ENCODE peak calls at places on chromosomes 12 and 14, in four cellular contexts. One of them, this sample, is unnamed.

GRCh38 chr14:31419179-31420012 is 954 bp downstream of the HEATR5A start:
- DNase-seq in HEK293T: no peak
- DNase-seq in K562: no peak
- DNase-seq in GM12878: no peak
- DNase-seq in this sample: no peak

GRCh38 chr12:47943492-47944359 is 19.7 kb upstream of the TMEM106C start:
- DNase-seq in HEK293T: no peak
- DNase-seq in K562: no peak
- DNase-seq in GM12878: no peak
- DNase-seq in this sample: peak

GRCh38 chr12:12726543-12727093 is 9.4 kb downstream of the CDKN1B start:
- DNase-seq in HEK293T: no peak
- DNase-seq in K562: peak
- DNase-seq in GM12878: no peak
- DNase-seq in this sample: no peak

GRCh38 chr14:80213602-80214001 is 2.3 kb upstream of the DIO2 start:
- DNase-seq in HEK293T: peak
- DNase-seq in GM12878: no peak
- DNase-seq in K562: no peak
- DNase-seq in this sample: peak

GRCh38 chr12:62618948-62619347 is 152.3 kb downstream of the MON2 start:
- DNase-seq in GM12878: no peak
- DNase-seq in K562: no peak
- DNase-seq in HEK293T: no peak
- DNase-seq in this sample: no peak

GRCh38 chr12:34392741-34393085 is 370.4 kb downstream of the ALG10 start:
- DNase-seq in GM12878: no peak
- DNase-seq in K562: no peak
- DNase-seq in HEK293T: no peak
- DNase-seq in this sample: no peak

GRCh38 chr14:35897616-35898111 is 71.5 kb downstream of the BRMS1L start:
- DNase-seq in K562: no peak
- DNase-seq in HEK293T: no peak
- DNase-seq in GM12878: no peak
- DNase-seq in this sample: peak

GRCh38 chr12:60522684-60523083 is 926.9 kb downstream of the SLC16A7 start:
- DNase-seq in K562: no peak
- DNase-seq in GM12878: no peak
- DNase-seq in HEK293T: no peak
- DNase-seq in this sample: no peak

GRCh38 chr14:26984318-26985177 is 386.7 kb upstream of the NOVA1 start:
- DNase-seq in GM12878: no peak
- DNase-seq in HEK293T: peak
- DNase-seq in K562: peak
- DNase-seq in this sample: peak

GRCh38 chr14:77104393-77104792 is 6.3 kb downstream of the CIPC start:
- DNase-seq in HEK293T: no peak
- DNase-seq in GM12878: no peak
- DNase-seq in K562: no peak
- DNase-seq in this sample: no peak
- TF ChIP-seq TARDBP in HEK293T: no peak
- TF ChIP-seq TARDBP in GM12878: no peak
- TF ChIP-seq TARDBP in K562: no peak
- TF ChIP-seq TARDBP in this sample: no peak

DNA sequence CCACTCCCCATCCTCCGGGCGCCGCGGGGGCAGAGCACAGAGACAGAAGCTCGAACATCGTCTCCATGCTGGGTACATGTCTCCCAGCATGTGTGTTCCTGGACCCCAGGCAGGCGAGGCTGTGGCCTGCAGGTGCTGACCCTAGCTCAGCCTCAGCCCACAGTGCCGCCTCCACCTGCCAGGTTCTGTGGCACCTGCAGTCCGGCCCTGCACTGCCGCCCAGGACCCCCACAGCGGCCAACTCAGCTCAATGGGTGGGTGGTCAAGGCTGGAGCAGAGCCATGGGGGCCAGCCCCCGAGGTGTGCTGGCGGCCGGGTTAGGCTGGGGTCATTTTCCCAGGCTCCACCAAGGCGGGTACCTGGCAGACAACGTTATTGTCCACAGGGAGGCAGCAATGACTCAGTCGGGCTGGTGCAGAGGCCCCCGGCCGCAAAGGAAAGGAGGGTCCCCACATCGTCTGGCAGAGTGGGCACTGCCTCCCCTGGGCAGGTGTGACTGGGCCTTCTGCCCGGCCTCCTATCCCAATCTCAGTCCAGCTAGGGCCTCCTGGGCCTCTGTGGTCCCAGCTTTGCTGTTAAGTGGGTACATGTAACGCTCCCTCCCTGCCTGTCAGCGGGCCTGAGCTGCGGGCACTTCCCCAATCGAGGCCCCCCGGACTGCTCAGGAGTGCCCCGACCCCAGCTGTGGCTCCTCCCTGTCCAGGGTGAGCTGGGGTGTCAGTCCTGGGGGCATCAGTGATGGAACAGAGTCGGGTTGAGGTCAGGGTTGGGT is 20.2 kb upstream of the NUDT14 start:
- DNase-seq in GM12878: no peak
- DNase-seq in K562: no peak
- DNase-seq in HEK293T: no peak
- DNase-seq in this sample: no peak
- TF ChIP-seq TARDBP in GM12878: no peak
- TF ChIP-seq TARDBP in K562: no peak
- TF ChIP-seq TARDBP in HEK293T: no peak
- TF ChIP-seq TARDBP in this sample: no peak

DNA sequence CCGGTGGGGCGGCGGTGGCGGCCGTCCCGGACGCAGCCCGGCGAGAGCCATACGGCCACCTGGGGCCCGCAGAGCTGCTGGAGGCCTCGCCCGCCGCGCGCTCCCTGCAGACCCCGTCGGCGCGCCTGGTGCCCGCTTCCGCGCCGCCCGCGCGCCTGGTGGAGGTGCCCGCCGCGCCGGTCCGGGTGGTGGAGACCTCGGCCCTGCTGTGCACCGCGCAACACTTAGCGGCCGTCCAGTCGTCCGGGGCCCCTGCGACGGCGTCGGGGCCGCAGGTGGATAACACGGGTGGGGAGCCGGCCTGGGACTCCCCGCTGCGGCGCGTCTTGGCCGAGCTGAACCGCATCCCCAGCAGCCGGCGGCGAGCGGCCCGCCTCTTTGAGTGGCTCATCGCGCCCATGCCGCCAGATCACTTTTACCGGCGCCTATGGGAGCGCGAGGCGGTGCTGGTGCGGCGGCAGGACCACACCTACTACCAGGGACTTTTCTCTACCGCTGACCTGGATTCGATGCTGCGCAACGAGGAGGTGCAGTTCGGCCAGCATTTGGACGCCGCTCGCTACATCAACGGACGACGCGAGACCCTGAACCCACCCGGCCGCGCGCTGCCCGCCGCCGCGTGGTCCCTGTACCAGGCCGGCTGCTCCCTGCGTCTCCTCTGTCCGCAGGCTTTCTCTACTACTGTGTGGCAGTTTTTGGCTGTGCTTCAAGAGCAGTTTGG is 683 bp downstream of the RIOX1 start:
- DNase-seq in K562: peak
- DNase-seq in HEK293T: no peak
- DNase-seq in GM12878: no peak
- DNase-seq in this sample: peak
- TF ChIP-seq TARDBP in K562: no peak
- TF ChIP-seq TARDBP in HEK293T: no peak
- TF ChIP-seq TARDBP in GM12878: no peak
- TF ChIP-seq TARDBP in this sample: no peak

GRCh38 chr12:89793946-89794345 is 85.3 kb upstream of the ATP2B1 start:
- DNase-seq in GM12878: no peak
- DNase-seq in K562: no peak
- DNase-seq in HEK293T: no peak
- DNase-seq in this sample: no peak

GRCh38 chr12:89786177-89786810 is 77.7 kb upstream of the ATP2B1 start:
- DNase-seq in GM12878: no peak
- DNase-seq in K562: no peak
- DNase-seq in HEK293T: no peak
- DNase-seq in this sample: no peak

GRCh38 chr12:89791286-89791685 is 82.6 kb upstream of the ATP2B1 start:
- DNase-seq in HEK293T: no peak
- DNase-seq in GM12878: no peak
- DNase-seq in K562: no peak
- DNase-seq in this sample: no peak

GRCh38 chr12:89789862-89790261 is 81.2 kb upstream of the ATP2B1 start:
- DNase-seq in K562: no peak
- DNase-seq in HEK293T: no peak
- DNase-seq in GM12878: peak
- DNase-seq in this sample: no peak
- TF ChIP-seq TARDBP in K562: no peak
- TF ChIP-seq TARDBP in HEK293T: no peak
- TF ChIP-seq TARDBP in GM12878: no peak
- TF ChIP-seq TARDBP in this sample: no peak

GRCh38 chr12:81727387-81727786 is 31.8 kb downstream of the PPFIA2 start:
- DNase-seq in GM12878: no peak
- DNase-seq in HEK293T: no peak
- DNase-seq in K562: no peak
- DNase-seq in this sample: no peak
- TF ChIP-seq TARDBP in GM12878: no peak
- TF ChIP-seq TARDBP in HEK293T: no peak
- TF ChIP-seq TARDBP in K562: no peak
- TF ChIP-seq TARDBP in this sample: no peak

DNA sequence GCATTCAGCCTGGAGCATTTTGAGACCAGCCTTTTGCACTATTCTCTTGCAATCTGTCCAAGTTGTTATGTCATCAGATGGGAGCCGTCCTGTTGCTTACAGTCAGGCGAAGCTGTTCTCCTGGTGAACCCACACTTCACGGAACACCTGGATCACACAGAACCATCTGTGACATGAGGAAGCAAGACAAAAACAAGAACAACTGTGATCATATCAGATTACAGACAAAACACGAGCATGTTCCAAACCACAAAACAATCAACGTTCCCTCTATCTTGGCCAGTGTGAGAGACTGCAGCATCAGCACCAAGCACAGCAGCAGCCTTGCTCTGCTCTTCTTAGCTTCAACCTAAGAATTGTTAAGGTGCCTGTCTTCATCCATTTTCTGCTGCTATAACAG is 180.5 kb upstream of the SFSWAP start:
- DNase-seq in HEK293T: no peak
- DNase-seq in GM12878: no peak
- DNase-seq in K562: no peak
- DNase-seq in this sample: no peak
- TF ChIP-seq TARDBP in HEK293T: no peak
- TF ChIP-seq TARDBP in GM12878: no peak
- TF ChIP-seq TARDBP in K562: no peak
- TF ChIP-seq TARDBP in this sample: no peak

GRCh38 chr12:99709619-99710018 is 62.1 kb downstream of the GARIN6 start:
- DNase-seq in HEK293T: no peak
- DNase-seq in GM12878: no peak
- DNase-seq in K562: no peak
- DNase-seq in this sample: no peak

GRCh38 chr12:99712281-99712680 is 64.7 kb downstream of the GARIN6 start:
- DNase-seq in K562: no peak
- DNase-seq in GM12878: no peak
- DNase-seq in HEK293T: no peak
- DNase-seq in this sample: no peak

GRCh38 chr12:99709116-99709515 is 61.6 kb downstream of the GARIN6 start:
- DNase-seq in K562: no peak
- DNase-seq in GM12878: no peak
- DNase-seq in HEK293T: no peak
- DNase-seq in this sample: no peak

GRCh38 chr12:99713946-99714520 is 66.5 kb downstream of the GARIN6 start:
- DNase-seq in HEK293T: no peak
- DNase-seq in GM12878: no peak
- DNase-seq in K562: no peak
- DNase-seq in this sample: no peak

DNA sequence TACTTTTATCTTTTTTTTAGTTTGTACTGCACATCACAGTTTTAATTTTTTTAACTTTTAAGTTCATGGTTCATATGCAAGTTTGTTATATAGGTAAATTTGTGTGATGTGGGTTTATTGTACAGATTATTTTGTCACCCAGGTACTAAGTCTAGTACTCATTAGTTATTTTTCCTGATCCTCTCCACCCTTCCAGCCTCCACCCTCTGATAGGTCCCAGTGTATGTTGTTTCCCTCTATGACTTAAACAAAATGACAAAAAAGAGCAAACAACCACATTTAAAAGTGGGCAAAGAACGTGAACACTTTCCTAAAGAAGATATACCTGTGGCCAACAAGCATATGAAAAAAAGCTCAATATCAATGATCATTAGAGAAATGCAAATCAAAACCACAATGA is 63.7 kb downstream of the GARIN6 start:
- DNase-seq in GM12878: no peak
- DNase-seq in HEK293T: no peak
- DNase-seq in K562: no peak
- DNase-seq in this sample: no peak
- TF ChIP-seq TARDBP in GM12878: no peak
- TF ChIP-seq TARDBP in HEK293T: no peak
- TF ChIP-seq TARDBP in K562: no peak
- TF ChIP-seq TARDBP in this sample: no peak

DNA sequence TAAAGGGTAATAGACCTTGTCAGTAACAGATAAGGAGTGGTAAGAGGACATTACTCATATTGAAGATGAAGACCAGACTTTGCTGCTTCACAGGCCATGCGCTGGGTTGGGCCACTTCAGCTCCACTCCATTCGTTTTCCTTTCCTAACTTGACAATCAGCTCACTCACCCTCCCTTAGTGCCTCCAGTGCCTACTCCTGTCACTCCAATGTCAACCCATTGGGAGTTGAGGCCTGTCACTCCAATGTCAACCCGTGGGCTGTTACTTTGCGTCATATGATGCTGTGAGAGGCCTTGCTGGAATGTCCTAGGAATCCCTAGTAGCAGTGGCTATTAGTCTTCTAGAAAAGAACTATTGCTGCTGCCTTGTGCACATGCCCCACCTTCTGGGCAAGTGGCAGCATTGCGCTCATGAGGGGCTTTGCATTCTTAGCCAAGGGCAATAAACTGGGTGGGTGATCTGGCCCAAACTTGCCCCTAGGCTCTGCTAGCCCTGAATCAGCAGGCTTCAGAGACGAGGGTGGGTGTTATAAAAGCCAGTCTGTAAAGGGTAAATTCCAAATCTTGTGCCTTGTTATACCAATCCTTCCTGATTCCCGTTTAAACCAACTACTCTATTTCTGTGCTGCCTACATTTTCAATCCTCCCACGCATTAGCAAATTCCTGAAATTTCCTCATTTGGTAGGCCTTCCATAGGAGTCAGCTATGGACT is 36.1 kb downstream of the BAZ2A start:
- DNase-seq in GM12878: no peak
- DNase-seq in K562: peak
- DNase-seq in HEK293T: peak
- DNase-seq in this sample: peak
- TF ChIP-seq TARDBP in GM12878: no peak
- TF ChIP-seq TARDBP in K562: no peak
- TF ChIP-seq TARDBP in HEK293T: no peak
- TF ChIP-seq TARDBP in this sample: no peak

DNA sequence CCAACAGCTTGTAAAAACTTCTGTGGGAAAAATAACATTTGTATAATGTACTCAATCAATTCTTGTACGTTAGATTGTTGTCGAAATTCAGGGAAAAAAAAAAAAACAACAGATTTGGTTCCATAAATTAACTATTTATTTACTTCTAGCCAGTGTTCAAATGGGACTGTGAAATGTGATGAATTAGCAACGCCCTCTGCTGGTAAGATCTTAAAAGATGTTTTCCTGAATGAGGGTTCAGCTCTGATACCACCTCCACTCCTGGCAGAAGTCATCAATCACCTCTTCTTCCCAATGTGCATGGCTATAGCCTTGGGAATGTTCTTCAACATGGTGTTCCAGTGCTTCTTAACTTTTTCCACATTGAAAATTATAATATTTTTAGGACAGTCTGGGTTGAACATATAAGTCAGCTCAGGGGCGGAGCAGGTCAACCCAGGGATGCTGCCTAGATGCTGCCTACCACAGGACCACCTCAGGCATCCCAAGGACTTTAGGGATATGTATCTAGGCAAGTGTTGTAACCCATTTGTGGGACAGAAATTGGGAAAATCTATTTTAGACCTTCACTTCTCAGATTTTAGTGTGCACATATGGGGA is 170.7 kb downstream of the OTOGL start:
- DNase-seq in K562: peak
- DNase-seq in HEK293T: peak
- DNase-seq in GM12878: no peak
- DNase-seq in this sample: peak
- TF ChIP-seq TARDBP in K562: no peak
- TF ChIP-seq TARDBP in HEK293T: no peak
- TF ChIP-seq TARDBP in GM12878: no peak
- TF ChIP-seq TARDBP in this sample: no peak

This sample was measured in HepG2.